ENCODE peak calls at places on chromosomes 4 and X, in four cellular contexts. R is AG09309, F is DND-41, O is AG10803. J is an unnamed sample.

GRCh38 chrX:71547339-71547738 is 14.4 kb downstream of the OGT start:
- DNase-seq in R (no peak), F (no peak), O (no peak), J (no peak)

GRCh38 chrX:65821721-65822496 is 154.5 kb downstream of the MSN start:
- DNase-seq in R (no peak), F (no peak), O (no peak), J (no peak)

GRCh38 chrX:10198254-10198653 is 41.5 kb downstream of the CLCN4 start:
- DNase-seq in R (peak; percentile 35), F (no peak), O (peak; percentile 44), J (no peak)

GRCh38 chr4:11700751-11701226 is 272.1 kb upstream of the HS3ST1 start:
- DNase-seq in R (no peak), F (no peak), O (no peak), J (peak; percentile 54)

GRCh38 chr4:161457311-161457710 is 706.5 kb downstream of the FSTL5 start:
- DNase-seq in R (no peak), F (no peak), O (peak; percentile 4), J (no peak)

GRCh38 chr4:766152-766515 is 59.8 kb downstream of the CPLX1 start:
- DNase-seq in R (no peak), F (no peak), O (no peak), J (no peak)

GRCh38 chr4:163554870-163555465 is 60.5 kb downstream of the TMA16 start:
- DNase-seq in R (no peak), F (no peak), O (peak; percentile 17), J (no peak)

GRCh38 chr4:110508827-110509446 is 33.0 kb downstream of the ENPEP start:
- DNase-seq in R (no peak), F (no peak), O (peak; percentile 46), J (no peak)

GRCh38 chrX:56978172-56978571 is 17.2 kb downstream of the SPIN3 start:
- DNase-seq in R (no peak), F (peak; percentile 67), O (peak; percentile 31), J (no peak)

GRCh38 chr4:186227221-186227620 is at the start of gene KLKB1:
- DNase-seq in R (no peak), F (no peak), O (no peak), J (no peak)

GRCh38 chrX:127207326-127207725 is 387.8 kb downstream of the PRR32 start:
- DNase-seq in R (no peak), F (no peak), O (no peak), J (no peak)

GRCh38 chr4:101651778-101652177 is 138.8 kb upstream of the BANK1 start:
- DNase-seq in R (no peak), F (no peak), O (no peak), J (no peak)

GRCh38 chr4:164931551-164932324 is 45.7 kb downstream of the TRIM61 start:
- DNase-seq in R (no peak), F (no peak), O (peak; percentile 42), J (peak; percentile 36)

GRCh38 chr4:101604976-101605375 is 185.6 kb upstream of the BANK1 start:
- DNase-seq in R (no peak), F (no peak), O (peak; percentile 31), J (no peak)

GRCh38 chr4:101155368-101155767 is 192.0 kb downstream of the PPP3CA start:
- DNase-seq in R (peak; percentile 41), F (no peak), O (peak; percentile 40), J (peak; percentile 53)

GRCh38 chr4:70703695-70704332 is 15.5 kb downstream of the UTP3 start:
- DNase-seq in R (no peak), F (peak; percentile 39), O (peak; percentile 54), J (peak; percentile 28)

GRCh38 chr4:158802914-158803313 is 34.1 kb downstream of the FNIP2 start:
- DNase-seq in R (no peak), F (no peak), O (no peak), J (no peak)

GRCh38 chrX:2965965-2966364 is 36.8 kb upstream of the ARSD start:
- DNase-seq in R (no peak), F (no peak), O (no peak), J (no peak)

GRCh38 chr4:83599183-83599582 is 63.3 kb downstream of the GPAT3 start:
- DNase-seq in R (no peak), F (no peak), O (peak; percentile 3), J (no peak)

GRCh38 chr4:56425518-56425917 is 9.9 kb downstream of the PPAT start:
- DNase-seq in R (no peak), F (no peak), O (no peak), J (no peak)

GRCh38 chr4:84573738-84574720 is 8.9 kb upstream of the CDS1 start:
- DNase-seq in R (no peak), F (no peak), O (no peak), J (no peak)

GRCh38 chr4:94758141-94758699 is 465 bp downstream of the BMPR1B start:
- DNase-seq in R (no peak), F (peak; percentile 62), O (peak; percentile 43), J (no peak)

GRCh38 chr4:176671532-176671931 is 121.2 kb downstream of the VEGFC start:
- DNase-seq in R (no peak), F (no peak), O (no peak), J (no peak)

GRCh38 chr4:2962099-2962455 is 1.1 kb downstream of the NOP14 start:
- DNase-seq in R (no peak), F (peak; percentile 25), O (no peak), J (no peak)

GRCh38 chr4:8643441-8643840 is 50.9 kb downstream of the CPZ start:
- DNase-seq in R (no peak), F (no peak), O (no peak), J (no peak)

GRCh38 chr4:139973611-139974010 is 180.4 kb downstream of the MAML3 start:
- DNase-seq in R (no peak), F (no peak), O (peak; percentile 27), J (no peak)

GRCh38 chr4:78119698-78120097 is 62.6 kb downstream of the FRAS1 start:
- DNase-seq in R (no peak), F (no peak), O (peak; percentile 6), J (no peak)